ENCODE peak calls at places on chromosomes 4 and X, in nine cellular contexts. M is HepG2; J is CD8-positive, alpha-beta memory T cell; S is astrocyte; C is CD4-positive, alpha-beta memory T cell; H is endodermal cell; B is mammary epithelial cell; A is suprapubic skin; N is GM23248. X is an unnamed sample.
A peak's percentile ranks its signal among the peaks of the same experiment; 100 is the strongest.

GRCh38 chrX:49233176-49233575 is at the start of gene CACNA1F:
- DNase-seq in C (no peak), N (no peak), B (no peak), J (no peak), A (no peak), S (no peak), M (no peak), H (no peak), X (no peak)

GRCh38 chr4:159043861-159044260 is 59.0 kb upstream of the RAPGEF2 start:
- DNase-seq in M (no peak), H (no peak), J (no peak), B (no peak), S (no peak), N (no peak), C (no peak), A (no peak), X (no peak)

GRCh38 chrX:107025538-107025937 is 25.5 kb upstream of the MORC4 start:
- DNase-seq in M (peak; percentile 12), S (peak; percentile 2), A (no peak), J (no peak), N (peak; percentile 48), B (peak; percentile 6), H (no peak), C (peak; percentile 8), X (no peak)

GRCh38 chr4:56995525-56995924 is 16.8 kb downstream of the POLR2B start:
- DNase-seq in A (no peak), S (peak; percentile 97), J (no peak), N (peak; percentile 94), C (no peak), B (no peak), H (no peak), M (no peak), X (peak; percentile 73)

GRCh38 chrX:19740744-19741143 is 146.7 kb downstream of the SH3KBP1 start:
- DNase-seq in B (no peak), S (no peak), A (no peak), H (no peak), N (no peak), C (no peak), M (peak; percentile 57), J (no peak), X (no peak)

GRCh38 chr4:77079281-77079680 is 3.5 kb upstream of the CCNI start:
- DNase-seq in N (no peak), S (no peak), C (no peak), M (no peak), B (no peak), H (no peak), J (no peak), A (no peak), X (no peak)

GRCh38 chr4:19675172-19675811 is 576.4 kb upstream of the SLIT2 start:
- DNase-seq in C (no peak), J (no peak), A (no peak), H (no peak), S (peak; percentile 71), B (no peak), M (no peak), N (peak; percentile 61), X (no peak)

GRCh38 chr4:102687373-102687981 is 73.3 kb downstream of the MANBA start:
- DNase-seq in M (no peak), J (no peak), S (peak; percentile 65), C (no peak), H (no peak), A (no peak), B (peak; percentile 94), N (peak; percentile 55), X (no peak)

DNA sequence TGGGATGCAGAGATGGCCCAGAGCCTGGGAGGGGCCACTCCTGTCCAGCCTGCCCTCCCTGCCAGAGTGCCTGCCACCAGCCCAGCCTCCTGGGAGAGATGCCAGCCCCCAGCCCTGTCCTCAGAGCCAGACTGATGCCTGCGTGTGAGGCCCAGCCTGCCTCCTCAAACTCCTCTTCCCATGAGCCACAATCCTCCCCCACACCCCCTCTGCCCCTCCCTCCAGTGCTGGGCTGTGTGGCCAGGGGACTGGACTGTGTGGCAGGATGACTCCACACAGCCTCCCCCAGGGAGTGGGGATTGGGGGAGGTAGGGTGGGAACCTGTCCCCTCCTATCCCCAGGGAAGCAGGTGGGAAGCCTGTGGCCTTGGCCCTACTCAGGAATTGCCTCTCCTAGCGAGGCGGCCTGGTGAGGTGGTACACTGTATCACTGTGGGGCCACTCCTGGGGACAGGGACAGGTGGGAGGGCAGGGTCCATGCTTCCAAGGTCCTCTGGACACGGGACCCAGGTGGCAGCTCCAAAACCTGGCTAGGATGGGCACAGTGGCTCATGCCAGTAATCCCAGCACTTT is 4.3 kb upstream of the SH3BP2 start:
- DNase-seq in H (peak; percentile 41), J (no peak), B (no peak), A (peak; percentile 67), M (no peak), C (no peak), N (peak; percentile 48), S (no peak), X (no peak)
- H3K4me1 ChIP-seq in H (peaks cover 11% of the 10 kb centered on the region), J (peaks cover 38% of the 10 kb centered on the region), B (peaks cover 5% of the 10 kb centered on the region), A (peaks cover 20% of the 10 kb centered on the region), M (peaks cover 81% of the 10 kb centered on the region), C (peaks cover 38% of the 10 kb centered on the region), N (no peaks in the 10 kb centered on the region), S (peaks cover under 1% of the 10 kb centered on the region), X (peaks cover 19% of the 10 kb centered on the region)

DNA sequence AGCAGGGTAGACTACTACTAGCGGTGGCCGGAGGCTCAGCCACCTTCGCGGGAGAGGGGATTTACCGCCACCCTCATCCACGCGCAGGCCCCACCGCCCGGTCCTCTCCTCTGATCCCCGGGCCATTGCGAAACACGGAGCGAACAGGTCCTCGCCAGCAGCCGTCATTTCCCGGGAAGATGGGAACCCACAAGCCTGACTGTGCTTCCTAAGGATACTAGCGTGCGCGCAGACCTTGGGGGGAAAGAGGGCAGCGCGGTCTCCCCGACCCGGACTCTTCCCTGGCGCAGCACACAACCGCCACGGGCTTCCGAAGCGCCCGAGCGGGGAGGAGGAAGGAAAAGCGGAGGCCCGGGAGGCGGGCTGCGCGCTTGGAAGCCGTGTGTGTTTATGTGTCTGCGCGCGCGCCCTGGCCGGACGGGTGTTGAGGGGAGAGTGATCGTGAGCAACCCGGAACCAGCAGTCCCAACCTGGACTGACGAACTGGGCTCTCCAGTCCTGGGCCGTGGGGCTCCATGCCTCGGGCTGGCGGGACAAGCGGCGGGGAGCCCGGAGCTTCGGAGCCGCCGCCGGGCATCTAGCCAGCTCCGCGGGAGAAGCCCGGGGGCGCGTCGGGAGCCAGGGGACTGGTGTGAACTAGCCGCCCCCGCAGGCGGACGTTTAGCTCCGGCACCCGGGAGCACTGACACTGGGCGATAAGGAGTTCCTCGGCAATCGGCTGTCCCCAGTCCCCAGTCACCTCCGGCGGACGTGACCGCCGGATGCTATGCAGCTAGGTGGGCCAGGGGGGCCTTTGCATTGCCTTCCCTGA is 74.6 kb upstream of the BCOR start:
- DNase-seq in J (peak; percentile 51), B (peak; percentile 32), H (peak; percentile 79), C (peak; percentile 34), A (peak; percentile 78), N (peak; percentile 77), M (no peak), S (peak; percentile 42), X (peak; percentile 79)
- H3K4me1 ChIP-seq in J (peaks cover 34% of the 10 kb centered on the region), B (peaks cover 13% of the 10 kb centered on the region), H (no peaks in the 10 kb centered on the region), C (peaks cover 47% of the 10 kb centered on the region), A (peaks cover 49% of the 10 kb centered on the region), N (peaks cover 12% of the 10 kb centered on the region), M (peaks cover 70% of the 10 kb centered on the region), S (peaks cover 31% of the 10 kb centered on the region), X (peaks cover 3% of the 10 kb centered on the region)

DNA sequence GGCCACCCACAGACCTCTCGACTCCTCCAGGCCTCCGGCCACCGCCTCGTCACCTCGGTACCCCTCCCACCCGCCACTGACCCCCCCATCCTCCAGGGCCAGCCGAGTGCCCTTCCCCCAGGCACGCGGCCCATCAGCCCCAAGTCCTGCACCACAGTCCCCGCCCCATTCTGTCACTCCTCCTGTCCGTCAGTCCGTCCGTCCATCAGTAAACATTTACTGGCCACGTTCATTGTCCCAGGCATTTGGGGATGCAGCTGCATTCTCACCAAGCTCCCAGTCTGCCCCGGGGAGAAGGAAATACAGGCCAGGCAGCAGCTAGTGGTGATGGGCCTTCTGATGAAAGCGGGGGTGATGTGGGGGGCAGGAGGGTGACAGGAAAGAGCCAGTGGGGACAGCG is 35.3 kb upstream of the FGFR3 start:
- DNase-seq in C (no peak), H (no peak), B (no peak), A (no peak), N (no peak), S (no peak), M (no peak), J (no peak), X (no peak)
- H3K4me1 ChIP-seq in C (peaks cover 5% of the 10 kb centered on the region), H (no peaks in the 10 kb centered on the region), B (peaks cover 14% of the 10 kb centered on the region), A (peaks cover 76% of the 10 kb centered on the region), N (no peaks in the 10 kb centered on the region), S (no peaks in the 10 kb centered on the region), M (peaks cover 91% of the 10 kb centered on the region), J (peaks cover 5% of the 10 kb centered on the region), X (no peaks in the 10 kb centered on the region)

DNA sequence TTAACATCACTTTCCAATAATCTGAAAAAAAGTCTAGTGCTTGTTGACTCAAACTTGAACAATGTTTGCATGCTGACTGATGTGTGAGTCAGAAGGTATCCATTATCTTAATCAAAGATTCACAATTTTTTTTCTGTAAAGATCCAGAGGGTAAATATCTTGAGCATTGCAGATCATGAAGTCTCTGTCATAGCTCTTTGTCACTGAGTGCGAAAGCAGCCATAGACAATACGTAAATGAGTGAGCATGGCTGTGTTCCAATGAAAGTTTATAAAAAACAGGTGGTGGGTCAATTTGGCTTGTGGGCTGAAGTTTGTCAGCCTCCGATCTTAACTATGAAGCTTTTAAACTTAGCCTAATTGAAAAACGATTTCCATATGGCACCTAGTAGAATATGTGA is 37.7 kb downstream of the NHS start:
- DNase-seq in H (no peak), A (no peak), N (peak; percentile 81), M (no peak), B (peak; percentile 86), S (peak; percentile 89), C (no peak), J (no peak), X (no peak)
- H3K4me1 ChIP-seq in H (no peaks in the 10 kb centered on the region), A (peaks cover 21% of the 10 kb centered on the region), N (peaks cover 60% of the 10 kb centered on the region), M (no peaks in the 10 kb centered on the region), B (peaks cover 46% of the 10 kb centered on the region), S (peaks cover 54% of the 10 kb centered on the region), C (no peaks in the 10 kb centered on the region), J (no peaks in the 10 kb centered on the region), X (peaks cover 4% of the 10 kb centered on the region)

GRCh38 chrX:110745288-110745687 is 50.3 kb downstream of the CHRDL1 start:
- DNase-seq in J (no peak), A (no peak), N (no peak), H (no peak), C (no peak), B (no peak), S (no peak), M (no peak), X (no peak)
- H3K4me1 ChIP-seq in J (no peaks in the 10 kb centered on the region), A (no peaks in the 10 kb centered on the region), N (peaks cover 23% of the 10 kb centered on the region), H (no peaks in the 10 kb centered on the region), C (no peaks in the 10 kb centered on the region), B (peaks cover 10% of the 10 kb centered on the region), S (peaks cover 8% of the 10 kb centered on the region), M (no peaks in the 10 kb centered on the region), X (no peaks in the 10 kb centered on the region)